ENCODE peak calls at places on chromosomes 16 and 17, in eight cellular contexts. V is adrenal gland; L is GM04503; M is activated CD4-positive, alpha-beta T cell treated with anti-CD3 and anti-CD28 coated beads, Interleukin-2, amount 50 U/mL, for 1 hour; Y is thoracic aorta; F is nephron progenitor cell; S is stimulated activated naive CD8-positive, alpha-beta T cell treated with anti-CD3 and anti-CD28 coated beads, Interleukin-15, Interleukin-2, amounts not matched to agents 100 U/mL and 50 U/mL, for 24 hours; D is kidney tubule cell. H is an unnamed sample.

GRCh38 chr16:505479-506245 is 21.9 kb upstream of the CAPN15 start:
- DNase-seq in V (no peak), L (no peak), M (no peak), Y (no peak), F (no peak), S (no peak), D (no peak), H (no peak)

GRCh38 chr17:80878876-80879722 is 112.5 kb upstream of the CHMP6 start:
- DNase-seq in V (no peak), L (no peak), M (no peak), Y (no peak), F (no peak), S (no peak), D (no peak), H (no peak)

GRCh38 chr17:40621558-40621957 is 26.1 kb downstream of the SMARCE1 start:
- DNase-seq in V (no peak), L (peak), M (no peak), Y (no peak), F (no peak), S (no peak), D (no peak), H (no peak)

GRCh38 chr17:66451188-66452149 is 149.1 kb downstream of the PRKCA start:
- DNase-seq in V (no peak), L (no peak), M (no peak), Y (no peak), F (peak), S (no peak), D (peak), H (no peak)

GRCh38 chr16:25419681-25420080 is 162.0 kb upstream of the ZKSCAN2 start:
- DNase-seq in V (no peak), L (no peak), M (no peak), Y (no peak), F (no peak), S (no peak), D (no peak), H (no peak)

GRCh38 chr16:9099131-9099625 is 7.7 kb downstream of the HAPSTR1 start:
- DNase-seq in V (peak), L (no peak), M (no peak), Y (no peak), F (no peak), S (peak), D (peak), H (peak)

GRCh38 chr16:19717319-19717718 is 708 bp downstream of the KNOP1 start:
- DNase-seq in V (no peak), L (no peak), M (no peak), Y (no peak), F (no peak), S (no peak), D (peak), H (no peak)

GRCh38 chr16:19555938-19556778 is 655 bp downstream of the VPS35L start:
- DNase-seq in V (no peak), L (no peak), M (peak), Y (no peak), F (peak), S (peak), D (peak), H (peak)

GRCh38 chr16:71738820-71739219 is 14.3 kb upstream of the PHLPP2 start:
- DNase-seq in V (no peak), L (no peak), M (no peak), Y (no peak), F (no peak), S (no peak), D (no peak), H (no peak)

GRCh38 chr17:7655541-7655840 is 4.8 kb downstream of the ATP1B2 start:
- DNase-seq in V (no peak), L (no peak), M (no peak), Y (no peak), F (no peak), S (no peak), D (no peak), H (no peak)

GRCh38 chr16:1791943-1792812 is 1.3 kb downstream of the IGFALS start:
- DNase-seq in V (no peak), L (no peak), M (no peak), Y (no peak), F (no peak), S (no peak), D (no peak), H (no peak)

GRCh38 chr16:83005653-83006160 is 378.9 kb downstream of the CDH13 start:
- DNase-seq in V (peak), L (no peak), M (no peak), Y (no peak), F (no peak), S (no peak), D (no peak), H (peak)

GRCh38 chr17:77087650-77088454 is 52.9 kb upstream of the SEC14L1 start:
- DNase-seq in V (no peak), L (no peak), M (no peak), Y (no peak), F (no peak), S (peak), D (no peak), H (no peak)

GRCh38 chr17:13647551-13647950 is 45.8 kb upstream of the HS3ST3A1 start:
- DNase-seq in V (no peak), L (peak), M (no peak), Y (no peak), F (no peak), S (no peak), D (no peak), H (no peak)

GRCh38 chr16:75868636-75869389 is 142.5 kb upstream of the CPHXL start:
- DNase-seq in V (no peak), L (no peak), M (no peak), Y (no peak), F (no peak), S (no peak), D (no peak), H (no peak)

GRCh38 chr16:1941924-1942809 is 832 bp downstream of the MSRB1 start:
- DNase-seq in V (no peak), L (no peak), M (no peak), Y (no peak), F (no peak), S (no peak), D (peak), H (no peak)

H was measured in amniotic epithelial cell.